ENCODE peak calls at places on chromosomes 11 and 22, in ten cellular contexts. O is adrenal gland, X is psoas muscle, V is GM23338, I is Peyer's patch, F is bronchial epithelial cell, R is WERI-Rb-1, B is upper lobe of right lung, T is ovary, M is lung. Q is an unnamed sample.

GRCh38 chr11:34624069-34624468 is 3.2 kb downstream of the EHF start:
- DNase-seq in O (no peak), X (no peak), V (no peak), I (peak), F (peak), R (no peak), B (peak), T (no peak), M (peak), Q (no peak)

GRCh38 chr11:116776522-116776984 is 3.8 kb upstream of the BUD13 start:
- DNase-seq in O (no peak), X (no peak), V (no peak), I (no peak), F (no peak), R (no peak), B (no peak), T (no peak), M (no peak), Q (no peak)

GRCh38 chr11:65446446-65447277 is 24.1 kb downstream of the NEAT1 start:
- DNase-seq in O (peak), X (peak), V (no peak), I (peak), F (peak), R (no peak), B (no peak), T (peak), M (peak), Q (no peak)

GRCh38 chr22:39991164-39991860 is 3.4 kb upstream of the FAM83F start:
- DNase-seq in O (no peak), X (no peak), V (no peak), I (no peak), F (no peak), R (no peak), B (no peak), T (no peak), M (no peak), Q (no peak)

GRCh38 chr11:914204-914603 is 3.6 kb upstream of the CHID1 start:
- DNase-seq in O (no peak), X (no peak), V (no peak), I (no peak), F (no peak), R (no peak), B (no peak), T (no peak), M (no peak), Q (no peak)

GRCh38 chr11:134503104-134503503 is 91.1 kb upstream of the B3GAT1 start:
- DNase-seq in O (no peak), X (no peak), V (peak), I (peak), F (no peak), R (peak), B (peak), T (no peak), M (no peak), Q (no peak)

GRCh38 chr22:44256860-44257560 is 55.7 kb downstream of the SHISAL1 start:
- DNase-seq in O (no peak), X (no peak), V (no peak), I (no peak), F (no peak), R (no peak), B (no peak), T (no peak), M (no peak), Q (no peak)

GRCh38 chr11:2530855-2531200 is 86.0 kb downstream of the KCNQ1 start:
- DNase-seq in O (peak), X (peak), V (no peak), I (peak), F (no peak), R (no peak), B (peak), T (peak), M (no peak), Q (no peak)

GRCh38 chr11:68798221-68798813 is 43.4 kb downstream of the CPT1A start:
- DNase-seq in O (no peak), X (peak), V (peak), I (peak), F (no peak), R (peak), B (no peak), T (peak), M (peak), Q (no peak)

GRCh38 chr22:25353516-25354445 is 134.3 kb downstream of the CRYBB2 start:
- DNase-seq in O (no peak), X (no peak), V (no peak), I (peak), F (no peak), R (no peak), B (peak), T (peak), M (no peak), Q (no peak)

GRCh38 chr11:2890466-2891241 is 5.1 kb upstream of the CDKN1C start:
- DNase-seq in O (peak), X (peak), V (no peak), I (peak), F (no peak), R (no peak), B (peak), T (peak), M (no peak), Q (no peak)

GRCh38 chr11:6468712-6469495 is 4.8 kb downstream of the TRIM3 start:
- DNase-seq in O (peak), X (peak), V (peak), I (peak), F (peak), R (peak), B (peak), T (peak), M (peak), Q (peak)

GRCh38 chr11:72820439-72821139 is 6.4 kb downstream of the ATG16L2 start:
- DNase-seq in O (no peak), X (no peak), V (no peak), I (no peak), F (no peak), R (no peak), B (peak), T (peak), M (no peak), Q (no peak)

GRCh38 chr11:72821920-72822799 is 7.9 kb downstream of the ATG16L2 start:
- DNase-seq in O (peak), X (peak), V (peak), I (peak), F (peak), R (peak), B (peak), T (peak), M (peak), Q (peak)

GRCh38 chr11:72818971-72819370 is 4.8 kb downstream of the ATG16L2 start:
- DNase-seq in O (no peak), X (no peak), V (no peak), I (no peak), F (no peak), R (no peak), B (no peak), T (no peak), M (no peak), Q (no peak)

GRCh38 chr11:72823105-72823804 is 9.0 kb downstream of the ATG16L2 start:
- DNase-seq in O (no peak), X (no peak), V (no peak), I (no peak), F (no peak), R (no peak), B (peak), T (peak), M (no peak), Q (no peak)

DNA sequence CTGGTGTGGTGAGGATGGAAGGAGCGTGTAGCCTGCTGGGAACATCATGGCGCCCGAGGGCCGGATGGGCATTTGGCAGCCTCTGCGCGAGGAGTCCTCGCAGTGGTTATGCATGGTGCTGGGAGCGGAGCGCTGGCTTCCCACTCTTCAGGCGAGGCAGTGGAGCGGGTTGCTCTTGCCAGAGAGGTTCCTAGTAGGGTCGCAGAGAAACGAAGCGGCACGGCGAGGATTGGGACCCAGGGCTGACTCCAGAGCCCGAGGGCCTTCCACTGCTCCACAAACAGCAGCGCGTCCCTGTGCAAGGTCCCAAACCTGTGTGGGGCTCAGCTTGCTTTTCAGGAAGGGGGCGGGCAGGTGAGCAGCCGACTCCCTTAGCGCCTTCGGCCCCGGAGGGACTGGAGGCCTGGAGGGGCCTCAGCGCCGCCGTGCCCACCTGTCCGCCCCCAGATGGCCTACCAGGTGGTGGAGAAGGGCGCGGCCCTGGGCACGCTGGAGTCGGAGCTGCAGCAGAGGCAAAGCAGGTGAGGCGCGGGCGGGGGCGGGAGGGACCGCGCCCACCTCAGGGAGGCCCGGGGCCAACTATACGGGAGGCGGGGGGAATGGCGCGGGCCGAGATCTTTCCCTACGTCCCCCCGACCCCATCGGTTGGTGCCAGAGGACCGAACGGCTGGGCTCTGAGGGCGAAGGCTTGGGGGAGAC is 7.2 kb downstream of the ATG16L2 start:
- DNase-seq in O (no peak), X (no peak), V (peak), I (peak), F (no peak), R (peak), B (peak), T (no peak), M (no peak), Q (no peak)
- H3K4me3 ChIP-seq in O (peak), X (peak), V (peak), I (peak), F (peak), R (peak), B (peak), T (peak), M (peak), Q (peak)

GRCh38 chr11:117923773-117924172 is 5.4 kb downstream of the TMPRSS13 start:
- DNase-seq in O (no peak), X (no peak), V (no peak), I (peak), F (no peak), R (no peak), B (no peak), T (no peak), M (no peak), Q (no peak)
- TF ChIP-seq CTCF in O (no peak), X (no peak), V (peak), I (no peak), F (no peak), R (no peak), B (no peak), T (no peak), M (no peak), Q (no peak)

DNA sequence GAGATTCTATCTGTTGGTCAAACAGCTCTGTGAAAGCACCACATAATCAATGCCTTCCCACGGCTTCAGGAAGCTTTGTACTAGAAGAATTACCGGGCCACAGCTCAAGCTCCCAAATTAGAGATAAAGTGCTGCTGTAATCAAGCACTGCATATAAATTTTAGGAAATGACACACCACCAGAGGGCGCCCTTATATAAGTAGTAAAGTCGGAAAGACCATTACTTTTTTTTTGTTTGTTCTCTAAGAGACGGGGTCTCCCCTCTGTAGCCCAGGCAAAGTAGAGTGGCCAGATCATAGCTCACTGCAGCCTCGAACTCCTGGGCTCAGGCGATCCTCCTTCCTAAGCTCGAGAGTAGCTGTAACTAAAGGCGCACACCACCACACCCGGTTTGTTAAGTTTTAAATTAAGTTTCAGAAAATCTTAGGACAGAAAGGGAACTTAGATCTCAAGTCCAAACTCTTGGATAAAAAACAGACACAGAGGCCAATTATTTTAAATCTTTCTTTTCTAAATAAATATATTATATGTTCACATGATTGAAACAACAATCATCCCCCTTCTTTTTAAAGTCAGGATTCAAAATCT is 32.6 kb downstream of the PRCP start:
- DNase-seq in O (peak), X (peak), V (peak), I (peak), F (peak), R (peak), B (no peak), T (peak), M (peak), Q (peak)
- H3K4me3 ChIP-seq in O (no peak), X (peak), V (no peak), I (peak), F (no peak), R (no peak), B (peak), T (no peak), M (no peak), Q (no peak)

DNA sequence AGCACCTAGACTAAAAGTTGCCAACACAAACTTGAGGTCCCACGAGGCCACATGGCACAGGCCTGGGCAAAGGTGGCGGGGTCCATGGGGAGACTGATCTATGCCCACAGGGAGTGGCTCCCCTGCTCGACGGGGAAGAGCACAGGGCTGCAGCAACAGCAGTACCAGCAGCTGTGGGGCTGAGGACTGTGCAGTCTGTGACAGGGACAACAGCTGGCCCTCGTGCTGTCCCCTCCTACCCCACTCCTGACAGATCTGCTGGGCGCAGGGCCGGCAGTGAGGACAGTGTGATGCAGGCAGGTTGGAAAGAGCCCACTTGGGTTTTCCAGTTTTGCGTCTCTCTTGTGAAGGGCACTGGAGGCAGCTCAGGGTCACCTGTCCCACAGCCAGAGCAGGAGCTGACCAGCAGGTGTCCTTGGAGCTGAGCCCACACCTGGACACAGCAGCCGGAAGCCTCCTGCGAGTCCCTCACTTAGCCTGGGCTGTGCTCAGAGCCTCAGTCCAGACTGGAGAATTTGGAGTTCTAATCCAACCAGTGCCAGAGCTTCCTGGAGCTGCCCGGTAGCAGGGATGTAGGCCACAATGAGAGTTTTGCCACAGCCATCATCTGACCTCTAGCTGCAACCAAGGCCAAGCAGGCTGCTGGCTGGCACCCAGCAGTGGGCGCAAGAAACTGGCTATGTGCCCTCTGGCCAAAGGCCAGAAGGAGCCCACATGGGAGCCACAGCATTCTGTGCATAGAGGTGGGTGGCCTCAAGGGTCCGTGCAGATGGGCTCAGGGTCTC is 3.6 kb upstream of the GAS2L1 start:
- DNase-seq in O (peak), X (peak), V (peak), I (peak), F (no peak), R (no peak), B (no peak), T (peak), M (no peak), Q (no peak)
- TF ChIP-seq CTCF in O (no peak), X (no peak), V (no peak), I (no peak), F (no peak), R (no peak), B (no peak), T (no peak), M (no peak), Q (no peak)

GRCh38 chr11:76671236-76671590 is 666 bp upstream of the LRRC32 start:
- DNase-seq in O (no peak), X (no peak), V (no peak), I (no peak), F (no peak), R (no peak), B (no peak), T (no peak), M (no peak), Q (no peak)
- H3K4me3 ChIP-seq in O (no peak), X (peak), V (peak), I (peak), F (peak), R (peak), B (peak), T (peak), M (no peak), Q (peak)

DNA sequence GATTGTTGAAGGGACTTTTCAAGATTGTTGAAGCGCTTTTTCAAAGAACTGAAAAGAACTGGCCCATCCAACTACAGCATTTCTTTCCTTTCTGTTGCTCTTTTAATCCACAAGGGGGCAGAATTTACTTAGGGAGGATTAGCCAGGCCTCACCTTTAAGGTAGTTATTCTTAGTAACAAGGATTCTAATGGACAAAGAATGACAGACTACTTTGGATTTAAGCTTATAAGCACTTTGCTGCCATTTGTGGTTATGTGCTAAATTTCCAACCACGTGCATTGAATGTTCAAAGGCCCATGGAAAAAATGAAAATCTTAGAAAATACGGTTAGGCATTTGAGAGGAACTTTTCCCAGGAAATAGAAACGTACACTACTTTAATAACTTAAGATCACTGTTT is 49.5 kb upstream of the HSPA8 start:
- DNase-seq in O (no peak), X (no peak), V (peak), I (no peak), F (peak), R (no peak), B (no peak), T (no peak), M (no peak), Q (no peak)
- TF ChIP-seq CTCF in O (peak), X (peak), V (peak), I (peak), F (peak), R (peak), B (peak), T (peak), M (peak), Q (peak)

GRCh38 chr11:119481021-119481666 is 58.2 kb upstream of the THY1 start:
- DNase-seq in O (peak), X (peak), V (peak), I (peak), F (peak), R (peak), B (peak), T (peak), M (peak), Q (peak)
- H3K4me3 ChIP-seq in O (no peak), X (no peak), V (peak), I (no peak), F (no peak), R (no peak), B (no peak), T (no peak), M (no peak), Q (no peak)

GRCh38 chr11:63682045-63682915 is 980 bp downstream of the RTN3 start:
- DNase-seq in O (peak), X (no peak), V (peak), I (no peak), F (no peak), R (no peak), B (no peak), T (no peak), M (no peak), Q (no peak)
- TF ChIP-seq CTCF in O (peak), X (no peak), V (no peak), I (peak), F (no peak), R (peak), B (no peak), T (peak), M (no peak), Q (no peak)

Q was measured in astrocyte of the cerebellum.